ENCODE peak calls at places on chromosomes 11 and 22, in seven cellular contexts. K is psoas muscle; W is sigmoid colon; E is NCI-H345; D is naive thymus-derived CD8-positive, alpha-beta T cell; O is nucleus accumbens; L is stimulated activated CD4-positive, alpha-beta T cell treated with anti-CD3 and anti-CD28 coated beads, Interleukin-4, amount 100 ng/mL, for 24 hours. N is an unnamed sample.

GRCh38 chr11:85725510-85726258 is 39.7 kb upstream of the CCDC89 start:
- DNase-seq in K (no peak), W (no peak), L (no peak), O (no peak), D (no peak), E (no peak), N (no peak)

GRCh38 chr11:88454881-88455280 is 117.3 kb upstream of the CTSC start:
- DNase-seq in D (no peak), K (no peak), W (no peak), O (no peak), L (no peak), E (no peak), N (no peak)

GRCh38 chr11:18010977-18011586 is 1.8 kb downstream of the SERGEF start:
- DNase-seq in L (no peak), W (no peak), D (no peak), E (no peak), K (no peak), O (no peak), N (no peak)

GRCh38 chr22:32969502-32969901 is 88.7 kb downstream of the SYN3 start:
- DNase-seq in L (no peak), E (no peak), W (no peak), O (no peak), D (no peak), K (no peak), N (no peak)

GRCh38 chr22:45105281-45105700 is 58.4 kb upstream of the NUP50 start:
- DNase-seq in D (no peak), L (no peak), E (peak), O (no peak), K (no peak), W (no peak), N (no peak)

GRCh38 chr11:41879186-41879738 is 419.8 kb upstream of the LRRC4C start:
- DNase-seq in E (no peak), W (no peak), D (no peak), L (no peak), O (no peak), K (no peak), N (no peak)

GRCh38 chr11:673866-674265 is 21.2 kb downstream of the DEAF1 start:
- DNase-seq in D (no peak), O (no peak), W (no peak), K (no peak), E (no peak), L (no peak), N (no peak)

GRCh38 chr11:113494021-113494420 is 18.8 kb upstream of the DRD2 start:
- DNase-seq in L (no peak), E (no peak), D (no peak), O (no peak), K (no peak), W (no peak), N (no peak)

GRCh38 chr22:27637604-27638003 is 164.0 kb downstream of the MN1 start:
- DNase-seq in L (no peak), W (no peak), E (no peak), O (no peak), K (no peak), D (no peak), N (no peak)

GRCh38 chr11:18752502-18752901 is 26.5 kb upstream of the IGSF22 start:
- DNase-seq in D (no peak), L (no peak), O (no peak), E (no peak), K (no peak), W (no peak), N (no peak)

GRCh38 chr11:3803726-3804510 is 4.4 kb upstream of the PGAP2 start:
- DNase-seq in D (no peak), W (no peak), K (no peak), L (no peak), O (no peak), E (no peak), N (no peak)

GRCh38 chr11:111063711-111064110 is 181.8 kb upstream of the POU2AF2 start:
- DNase-seq in L (no peak), K (no peak), O (no peak), D (no peak), E (no peak), W (no peak), N (no peak)

GRCh38 chr22:44207173-44207980 is 26.7 kb downstream of the PARVG start:
- DNase-seq in W (peak), L (no peak), O (no peak), D (no peak), E (no peak), K (no peak), N (peak)

GRCh38 chr11:128451651-128452470 is 135.5 kb downstream of the ETS1 start:
- DNase-seq in K (peak), E (no peak), W (peak), L (no peak), O (peak), D (no peak), N (no peak)

GRCh38 chr22:46007848-46008261 is 30.9 kb upstream of the WNT7B start:
- DNase-seq in W (peak), O (no peak), L (no peak), D (no peak), K (peak), E (peak), N (no peak)

GRCh38 chr11:72637926-72638325 is 36.3 kb downstream of the PDE2A start:
- DNase-seq in L (no peak), E (no peak), D (no peak), W (no peak), O (no peak), K (no peak), N (no peak)

GRCh38 chr11:83836883-83837654 is 550.9 kb upstream of the CCDC90B start:
- DNase-seq in L (peak), W (peak), K (peak), D (no peak), E (peak), O (peak), N (no peak)

GRCh38 chr11:134337051-134337450 is 5.3 kb downstream of the GLB1L2 start:
- DNase-seq in W (no peak), L (no peak), O (no peak), E (no peak), K (no peak), D (no peak), N (no peak)

GRCh38 chr11:34501500-34501899 is 12.1 kb downstream of the ELF5 start:
- DNase-seq in O (no peak), L (no peak), K (peak), W (no peak), D (no peak), E (no peak), N (no peak)

GRCh38 chr22:43042101-43042780 is 27.3 kb upstream of the PACSIN2 start:
- DNase-seq in K (no peak), W (no peak), O (no peak), L (no peak), D (no peak), E (peak), N (no peak)

GRCh38 chr11:19889531-19889930 is 176.9 kb downstream of the NAV2 start:
- DNase-seq in D (no peak), E (no peak), W (no peak), K (no peak), O (no peak), L (no peak), N (no peak)

GRCh38 chr11:125192717-125193116 is 28.2 kb downstream of the PKNOX2 start:
- DNase-seq in L (no peak), O (no peak), K (no peak), W (no peak), E (no peak), D (no peak), N (no peak)

GRCh38 chr11:78428273-78428651 is 10.6 kb upstream of the GAB2 start:
- DNase-seq in O (no peak), W (no peak), D (no peak), L (no peak), K (no peak), E (no peak), N (no peak)

GRCh38 chr11:1153105-1153950 is 4.4 kb upstream of the MUC5AC start:
- DNase-seq in L (no peak), W (no peak), E (peak), O (no peak), D (no peak), K (peak), N (peak)

N was measured in activated CD8-positive, alpha-beta memory T cell treated with anti-CD3 and anti-CD28 coated beads for 24 hours.